ENCODE peak calls at places on chromosome 1, in five cellular contexts. R is lower leg skin, Z is adrenal gland, P is endothelial cell of umbilical vein, N is prostate gland. K is an unnamed sample.

GRCh38 chr1:156444407-156445001 is 56.1 kb downstream of the MEF2D start:
- DNase-seq in R (no peak), Z (no peak), P (peak; percentile 43), N (no peak), K (no peak)

GRCh38 chr1:151970641-151971040 is 23.0 kb downstream of the S100A10 start:
- DNase-seq in R (no peak), Z (no peak), P (no peak), N (no peak), K (no peak)

GRCh38 chr1:17831619-17832018 is 76.5 kb downstream of the ACTL8 start:
- DNase-seq in R (no peak), Z (no peak), P (no peak), N (no peak), K (peak; percentile 29)

GRCh38 chr1:25675729-25676476 is 59.3 kb downstream of the MAN1C1 start:
- DNase-seq in R (no peak), Z (no peak), P (no peak), N (no peak), K (no peak)

GRCh38 chr1:33569331-33569730 is 96.9 kb downstream of the ZSCAN20 start:
- DNase-seq in R (no peak), Z (no peak), P (no peak), N (no peak), K (no peak)

GRCh38 chr1:39317111-39317510 is 112.6 kb downstream of the MACF1 start:
- DNase-seq in R (no peak), Z (peak; percentile 79), P (peak; percentile 10), N (no peak), K (no peak)

GRCh38 chr1:95117207-95118018 is at the start of gene TLCD4:
- DNase-seq in R (no peak), Z (peak; percentile 73), P (no peak), N (peak; percentile 33), K (peak; percentile 51)

GRCh38 chr1:90402893-90403849 is 313.9 kb downstream of the BARHL2 start:
- DNase-seq in R (peak; percentile 32), Z (no peak), P (peak; percentile 99), N (peak; percentile 25), K (peak; percentile 29)

GRCh38 chr1:74571493-74571800 is 59.0 kb upstream of the LRRC53 start:
- DNase-seq in R (no peak), Z (no peak), P (no peak), N (no peak), K (no peak)

GRCh38 chr1:207962716-207963428 is 51.9 kb upstream of the CD34 start:
- DNase-seq in R (peak; percentile 54), Z (peak; percentile 80), P (peak; percentile 71), N (peak; percentile 34), K (no peak)

GRCh38 chr1:167650266-167651160 is 20.5 kb downstream of the RCSD1 start:
- DNase-seq in R (no peak), Z (no peak), P (no peak), N (no peak), K (no peak)

GRCh38 chr1:50646526-50646925 is 223.3 kb upstream of the DMRTA2 start:
- DNase-seq in R (no peak), Z (no peak), P (no peak), N (no peak), K (no peak)

GRCh38 chr1:214044438-214045214 is 56.9 kb downstream of the PROX1 start:
- DNase-seq in R (no peak), Z (no peak), P (no peak), N (no peak), K (no peak)

GRCh38 chr1:220278991-220279390 is 6.7 kb upstream of the RAB3GAP2 start:
- DNase-seq in R (no peak), Z (no peak), P (no peak), N (no peak), K (no peak)

GRCh38 chr1:18920931-18921330 is 18.6 kb upstream of the ALDH4A1 start:
- DNase-seq in R (no peak), Z (no peak), P (no peak), N (no peak), K (no peak)

GRCh38 chr1:208821939-208822338 is 577.8 kb upstream of the PLXNA2 start:
- DNase-seq in R (no peak), Z (no peak), P (no peak), N (no peak), K (no peak)

GRCh38 chr1:201999625-202000238 is 10.7 kb upstream of the ELF3 start:
- DNase-seq in R (no peak), Z (peak; percentile 68), P (peak; percentile 39), N (no peak), K (peak; percentile 65)

GRCh38 chr1:36866168-36866814 is 168.0 kb downstream of the GRIK3 start:
- DNase-seq in R (no peak), Z (no peak), P (no peak), N (no peak), K (no peak)

GRCh38 chr1:26724118-26724517 is 28.3 kb downstream of the ARID1A start:
- DNase-seq in R (no peak), Z (no peak), P (no peak), N (no peak), K (no peak)

GRCh38 chr1:6447818-6448748 is 17.9 kb downstream of the TNFRSF25 start:
- DNase-seq in R (no peak), Z (no peak), P (no peak), N (no peak), K (no peak)

DNA sequence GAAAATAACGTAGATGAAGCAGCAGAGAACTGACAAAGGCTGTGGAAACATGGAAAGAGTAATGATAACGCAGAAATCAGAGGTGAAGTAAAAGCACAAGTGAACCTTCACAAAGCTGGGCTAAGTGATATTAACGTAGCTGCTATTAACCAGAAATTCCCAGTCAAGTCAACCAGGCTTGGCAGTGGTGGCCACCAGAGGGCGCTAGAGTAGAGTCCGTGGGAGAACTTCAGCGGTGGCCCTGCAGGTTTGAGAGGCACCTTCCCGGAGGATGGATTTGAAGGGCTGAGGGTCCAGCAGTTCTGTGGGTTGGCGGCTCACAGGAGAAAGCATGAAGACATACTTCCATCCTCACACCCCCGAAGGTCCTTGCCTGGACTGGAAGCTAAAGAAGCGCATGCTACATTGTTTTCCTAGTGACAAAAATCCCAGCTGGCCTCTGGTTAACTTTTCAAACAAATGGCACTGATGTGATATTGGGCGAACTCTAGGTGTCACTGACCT is 81.7 kb upstream of the ZNF648 start:
- DNase-seq in R (peak; percentile 95), Z (peak; percentile 97), P (peak; percentile 79), N (peak; percentile 92), K (peak; percentile 54)
- TF ChIP-seq POLR2A in R (no peak), Z (peak; percentile 20), P (no peak), N (no peak), K (no peak)

GRCh38 chr1:150515328-150516049 is at the start of gene FALEC:
- DNase-seq in R (peak; percentile 94), Z (peak; percentile 98), P (peak; percentile 97), N (peak; percentile 95), K (peak; percentile 94)
- TF ChIP-seq POLR2A in R (no peak), Z (peak; percentile 24), P (peak; percentile 44), N (peak; percentile 48), K (peak; percentile 67)

GRCh38 chr1:111228748-111229126 is 1.2 kb downstream of the CHI3L2 start:
- DNase-seq in R (no peak), Z (no peak), P (no peak), N (no peak), K (no peak)
- TF ChIP-seq POLR2A in R (no peak), Z (no peak), P (no peak), N (no peak), K (no peak)

DNA sequence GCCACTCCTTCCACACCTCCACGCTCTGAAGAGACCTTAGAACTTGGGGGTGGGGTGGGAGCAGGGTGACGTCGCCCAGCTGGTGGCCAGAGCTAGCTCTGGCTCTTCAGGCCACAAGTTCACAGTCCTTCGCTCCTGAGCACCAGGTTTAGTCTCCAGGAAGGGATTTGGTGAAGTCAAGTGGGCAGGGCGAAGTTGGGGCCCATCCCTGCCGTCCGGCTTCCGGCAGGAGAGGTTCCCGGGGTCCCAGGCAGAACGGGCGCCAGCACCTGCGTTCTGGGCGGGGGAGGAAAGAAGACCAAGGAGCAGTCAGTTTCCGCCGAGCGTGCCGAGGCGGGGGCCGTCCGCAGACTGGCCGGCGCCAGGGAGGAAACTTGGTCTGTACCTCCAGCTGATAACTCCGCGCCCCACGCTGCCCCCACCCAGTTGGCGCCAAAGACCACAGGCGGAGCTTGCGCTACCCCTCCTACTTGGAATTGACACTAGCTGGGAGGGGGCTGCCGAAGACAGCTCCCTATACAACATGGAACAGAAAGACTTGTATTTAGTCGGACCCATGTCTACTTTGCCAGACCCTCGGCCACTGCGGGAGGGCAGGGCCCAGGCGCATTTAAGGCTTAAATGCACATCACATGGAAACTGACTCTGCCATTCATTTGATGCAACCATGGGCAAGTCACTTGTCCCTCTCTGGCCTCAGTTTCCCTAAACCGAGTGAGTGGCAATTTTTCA is 995 bp downstream of the ID3 start:
- DNase-seq in R (no peak), Z (peak; percentile 66), P (peak; percentile 82), N (peak; percentile 52), K (no peak)
- TF ChIP-seq POLR2A in R (no peak), Z (no peak), P (peak; percentile 94), N (peak; percentile 48), K (peak; percentile 15)

GRCh38 chr1:180775801-180776200 is 136.9 kb upstream of the KIAA1614 start:
- DNase-seq in R (no peak), Z (no peak), P (no peak), N (no peak), K (no peak)
- TF ChIP-seq POLR2A in R (no peak), Z (no peak), P (no peak), N (no peak), K (no peak)